ENCODE peak calls at places on chromosome 6, in five cellular contexts. One of them, this sample, is unnamed.

GRCh38 chr6:138517635-138518034 is 18.3 kb upstream of the NHSL1 start:
- DNase-seq in SK-N-SH: peak
- DNase-seq in GM12878: no peak
- DNase-seq in H1: peak
- DNase-seq in GM12892: peak
- DNase-seq in this sample: peak

GRCh38 chr6:32815996-32816395 is 806 bp downstream of the HLA-DOB start:
- DNase-seq in GM12892: no peak
- DNase-seq in SK-N-SH: no peak
- DNase-seq in H1: no peak
- DNase-seq in GM12878: peak
- DNase-seq in this sample: no peak

GRCh38 chr6:35544748-35545361 is 32.2 kb upstream of the TULP1 start:
- DNase-seq in GM12892: no peak
- DNase-seq in GM12878: no peak
- DNase-seq in SK-N-SH: no peak
- DNase-seq in H1: no peak
- DNase-seq in this sample: no peak

GRCh38 chr6:16154904-16155303 is 26.0 kb downstream of the MYLIP start:
- DNase-seq in H1: no peak
- DNase-seq in SK-N-SH: no peak
- DNase-seq in GM12892: no peak
- DNase-seq in GM12878: no peak
- DNase-seq in this sample: no peak

GRCh38 chr6:34519971-34520644 is 36.0 kb downstream of the SPDEF start:
- DNase-seq in H1: no peak
- DNase-seq in SK-N-SH: no peak
- DNase-seq in GM12892: no peak
- DNase-seq in GM12878: no peak
- DNase-seq in this sample: no peak

GRCh38 chr6:109318328-109318876 is 63.9 kb downstream of the CD164 start:
- DNase-seq in H1: no peak
- DNase-seq in SK-N-SH: no peak
- DNase-seq in GM12878: no peak
- DNase-seq in GM12892: no peak
- DNase-seq in this sample: no peak

GRCh38 chr6:158060447-158061360 is 79.0 kb downstream of the SYNJ2 start:
- DNase-seq in GM12878: no peak
- DNase-seq in SK-N-SH: peak
- DNase-seq in GM12892: no peak
- DNase-seq in H1: no peak
- DNase-seq in this sample: no peak

GRCh38 chr6:110353420-110353819 is 4.7 kb downstream of the METTL24 start:
- DNase-seq in H1: no peak
- DNase-seq in GM12892: no peak
- DNase-seq in GM12878: no peak
- DNase-seq in SK-N-SH: no peak
- DNase-seq in this sample: no peak

GRCh38 chr6:81553246-81553645 is 199.2 kb downstream of the TENT5A start:
- DNase-seq in GM12878: no peak
- DNase-seq in GM12892: no peak
- DNase-seq in SK-N-SH: no peak
- DNase-seq in H1: no peak
- DNase-seq in this sample: no peak

GRCh38 chr6:44735631-44735963 is 348.1 kb downstream of the CDC5L start:
- DNase-seq in SK-N-SH: no peak
- DNase-seq in H1: no peak
- DNase-seq in GM12892: no peak
- DNase-seq in GM12878: peak
- DNase-seq in this sample: no peak

GRCh38 chr6:75884822-75885221 is 135.8 kb downstream of the MYO6 start:
- DNase-seq in SK-N-SH: no peak
- DNase-seq in H1: no peak
- DNase-seq in GM12878: no peak
- DNase-seq in GM12892: no peak
- DNase-seq in this sample: no peak

GRCh38 chr6:136600818-136601217 is 50.6 kb upstream of the MAP7 start:
- DNase-seq in GM12892: no peak
- DNase-seq in GM12878: no peak
- DNase-seq in SK-N-SH: no peak
- DNase-seq in H1: no peak
- DNase-seq in this sample: no peak

GRCh38 chr6:11875325-11876109 is 96.9 kb upstream of the ADTRP start:
- DNase-seq in SK-N-SH: no peak
- DNase-seq in H1: no peak
- DNase-seq in GM12878: no peak
- DNase-seq in GM12892: no peak
- DNase-seq in this sample: no peak

GRCh38 chr6:116530436-116530835 is 15.0 kb downstream of the TRAPPC3L start:
- DNase-seq in H1: no peak
- DNase-seq in GM12878: no peak
- DNase-seq in GM12892: no peak
- DNase-seq in SK-N-SH: no peak
- DNase-seq in this sample: no peak

GRCh38 chr6:2695464-2696095 is 55.1 kb downstream of the MYLK4 start:
- DNase-seq in SK-N-SH: no peak
- DNase-seq in GM12878: no peak
- DNase-seq in H1: no peak
- DNase-seq in GM12892: no peak
- DNase-seq in this sample: no peak
- TF ChIP-seq TAF1 in SK-N-SH: no peak
- TF ChIP-seq TAF1 in GM12878: no peak
- TF ChIP-seq TAF1 in H1: no peak
- TF ChIP-seq TAF1 in GM12892: no peak
- TF ChIP-seq TAF1 in this sample: no peak

DNA sequence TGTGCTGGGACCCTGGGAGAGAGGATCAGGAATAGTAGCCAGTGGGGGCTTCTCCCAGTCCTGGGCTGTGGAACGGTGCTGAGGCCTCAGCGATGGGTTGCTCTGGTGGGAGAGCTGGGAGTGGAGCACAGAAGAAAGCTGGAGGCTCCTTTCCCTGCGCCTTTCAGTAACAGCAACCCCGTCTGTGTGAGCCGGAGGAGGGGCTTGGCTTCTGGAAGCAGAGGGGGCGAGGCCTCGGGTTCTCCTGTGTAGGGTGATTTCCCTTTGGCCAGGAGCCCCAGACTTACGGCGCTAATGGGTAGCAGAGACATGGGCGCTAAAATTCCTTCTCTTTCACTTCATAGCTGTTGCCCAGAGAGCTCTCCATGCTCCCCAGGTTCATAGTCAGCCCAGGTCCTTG is 55.0 kb downstream of the DAAM2 start:
- DNase-seq in GM12892: no peak
- DNase-seq in GM12878: no peak
- DNase-seq in H1: no peak
- DNase-seq in SK-N-SH: no peak
- DNase-seq in this sample: no peak
- TF ChIP-seq TAF1 in GM12892: no peak
- TF ChIP-seq TAF1 in GM12878: no peak
- TF ChIP-seq TAF1 in H1: no peak
- TF ChIP-seq TAF1 in SK-N-SH: no peak
- TF ChIP-seq TAF1 in this sample: no peak

GRCh38 chr6:13881621-13882165 is 43.1 kb upstream of the RNF182 start:
- DNase-seq in SK-N-SH: no peak
- DNase-seq in GM12878: no peak
- DNase-seq in H1: no peak
- DNase-seq in GM12892: no peak
- DNase-seq in this sample: no peak
- TF ChIP-seq TAF1 in SK-N-SH: no peak
- TF ChIP-seq TAF1 in GM12878: no peak
- TF ChIP-seq TAF1 in H1: no peak
- TF ChIP-seq TAF1 in GM12892: no peak
- TF ChIP-seq TAF1 in this sample: no peak

GRCh38 chr6:154127638-154128037 is 88.6 kb downstream of the OPRM1 start:
- DNase-seq in GM12878: no peak
- DNase-seq in H1: no peak
- DNase-seq in GM12892: no peak
- DNase-seq in SK-N-SH: peak
- DNase-seq in this sample: no peak
- TF ChIP-seq TAF1 in GM12878: no peak
- TF ChIP-seq TAF1 in H1: no peak
- TF ChIP-seq TAF1 in GM12892: no peak
- TF ChIP-seq TAF1 in SK-N-SH: no peak
- TF ChIP-seq TAF1 in this sample: no peak

GRCh38 chr6:132458887-132459604 is 53.9 kb downstream of the STX7 start:
- DNase-seq in H1: no peak
- DNase-seq in GM12878: no peak
- DNase-seq in SK-N-SH: no peak
- DNase-seq in GM12892: no peak
- DNase-seq in this sample: no peak

GRCh38 chr6:132459605-132459952 is 53.3 kb downstream of the STX7 start:
- DNase-seq in GM12892: no peak
- DNase-seq in GM12878: no peak
- DNase-seq in SK-N-SH: no peak
- DNase-seq in H1: no peak
- DNase-seq in this sample: no peak

GRCh38 chr6:132461958-132462357 is 51.0 kb downstream of the STX7 start:
- DNase-seq in SK-N-SH: no peak
- DNase-seq in H1: no peak
- DNase-seq in GM12878: no peak
- DNase-seq in GM12892: no peak
- DNase-seq in this sample: no peak

DNA sequence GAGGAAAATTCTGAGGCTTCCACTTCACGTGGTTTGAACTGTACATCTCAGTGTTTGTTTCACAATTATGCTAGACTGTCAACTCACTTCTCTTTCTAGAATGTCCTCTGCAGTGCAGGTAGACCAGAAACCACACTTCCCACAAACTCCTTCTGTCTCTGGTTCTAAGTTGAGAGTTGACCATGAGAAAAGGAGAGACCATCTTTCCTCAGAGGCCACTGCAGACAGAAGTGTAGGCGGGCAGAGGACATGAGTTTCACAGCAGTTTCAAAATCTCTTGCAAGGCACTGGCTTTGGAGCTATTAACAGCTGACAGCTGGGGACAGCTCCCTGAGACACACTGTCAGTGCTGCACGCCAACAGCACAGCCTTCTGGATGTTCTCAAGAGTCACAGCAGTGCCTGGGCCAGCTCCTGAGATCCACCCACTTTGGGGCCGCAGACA is 55.4 kb upstream of the MOXD1 start:
- DNase-seq in SK-N-SH: no peak
- DNase-seq in GM12892: peak
- DNase-seq in H1: no peak
- DNase-seq in GM12878: peak
- DNase-seq in this sample: peak
- TF ChIP-seq TAF1 in SK-N-SH: no peak
- TF ChIP-seq TAF1 in GM12892: no peak
- TF ChIP-seq TAF1 in H1: no peak
- TF ChIP-seq TAF1 in GM12878: no peak
- TF ChIP-seq TAF1 in this sample: no peak